ENCODE peak calls at places on chromosomes 5 and 9, in ten cellular contexts. P is chondrocyte; D is neuronal stem cell; U is aorta; C is neural progenitor cell; B is GM10248; Y is HFF-Myc; M is retina; H is CD8-positive, alpha-beta T cell; X is stimulated activated CD8-positive, alpha-beta memory T cell treated with anti-CD3 and anti-CD28 coated beads, Interleukin-4, amount 100 ng/mL, for 1 hour. J is an unnamed sample.

GRCh38 chr5:139108056-139108811 is 89.9 kb downstream of the SIL1 start:
- DNase-seq in P (no peak), D (no peak), U (no peak), C (peak), B (no peak), Y (no peak), M (no peak), H (no peak), X (no peak), J (no peak)

GRCh38 chr5:124740991-124741583 is 5.4 kb downstream of the ZNF608 start:
- DNase-seq in P (no peak), D (no peak), U (no peak), C (no peak), B (no peak), Y (peak), M (peak), H (no peak), X (no peak), J (peak)

GRCh38 chr5:142977363-142978051 is 207.3 kb downstream of the ARHGAP26 start:
- DNase-seq in P (no peak), D (no peak), U (no peak), C (no peak), B (peak), Y (peak), M (no peak), H (peak), X (no peak), J (no peak)

GRCh38 chr9:125428060-125428481 is 166.4 kb downstream of the GAPVD1 start:
- DNase-seq in P (no peak), D (no peak), U (no peak), C (no peak), B (peak), Y (no peak), M (no peak), H (no peak), X (no peak), J (peak)

GRCh38 chr5:172420215-172420934 is 34.0 kb downstream of the SH3PXD2B start:
- DNase-seq in P (no peak), D (no peak), U (peak), C (no peak), B (no peak), Y (no peak), M (no peak), H (no peak), X (no peak), J (peak)

GRCh38 chr5:6585168-6585567 is 47.7 kb downstream of the NSUN2 start:
- DNase-seq in P (no peak), D (no peak), U (no peak), C (no peak), B (no peak), Y (no peak), M (no peak), H (no peak), X (no peak), J (no peak)

GRCh38 chr5:151745071-151745705 is 13.2 kb downstream of the ATOX1 start:
- DNase-seq in P (no peak), D (no peak), U (peak), C (no peak), B (no peak), Y (no peak), M (no peak), H (peak), X (no peak), J (no peak)

GRCh38 chr9:100575765-100576368 is 2.0 kb upstream of the CAVIN4 start:
- DNase-seq in P (no peak), D (no peak), U (no peak), C (no peak), B (no peak), Y (no peak), M (no peak), H (no peak), X (no peak), J (no peak)

GRCh38 chr9:70510157-70510770 is 95.8 kb upstream of the KLF9 start:
- DNase-seq in P (no peak), D (peak), U (no peak), C (peak), B (peak), Y (no peak), M (no peak), H (no peak), X (no peak), J (peak)

J was measured in OCI-LY7.